ENCODE peak calls at places on chromosomes 12 and 14, in six cellular contexts. R, N, S, J, W and B are unnamed samples.

GRCh38 chr12:81381951-81382350 is 304.1 kb downstream of the ACSS3 start:
- DNase-seq in S (no peak), R (no peak), N (no peak), W (no peak), J (peak), B (no peak)

GRCh38 chr14:50040905-50041465 is 75.4 kb downstream of the VCPKMT start:
- DNase-seq in N (no peak), J (no peak), S (no peak), W (no peak), R (no peak), B (no peak)

GRCh38 chr12:49662998-49663843 is 39.9 kb downstream of the PRPF40B start:
- DNase-seq in S (peak), W (peak), N (peak), R (peak), J (peak), B (peak)

GRCh38 chr12:59780605-59781135 is 184.8 kb downstream of the SLC16A7 start:
- DNase-seq in J (peak), S (peak), R (no peak), W (no peak), N (no peak), B (no peak)

GRCh38 chr14:63200035-63200740 is 4.1 kb upstream of the RHOJ start:
- DNase-seq in R (no peak), W (no peak), N (no peak), S (no peak), J (no peak), B (no peak)

GRCh38 chr14:53695692-53696091 is 260.9 kb downstream of the BMP4 start:
- DNase-seq in S (no peak), N (no peak), R (no peak), J (no peak), W (no peak), B (no peak)

GRCh38 chr12:14514154-14514842 is 53.4 kb downstream of the PLBD1 start:
- DNase-seq in S (peak), R (no peak), W (no peak), N (no peak), J (peak), B (peak)

GRCh38 chr12:54337280-54337842 is 12.4 kb downstream of the COPZ1 start:
- DNase-seq in N (peak), S (no peak), R (no peak), W (no peak), J (peak), B (no peak)

GRCh38 chr14:58873228-58873953 is 235.6 kb downstream of the DACT1 start:
- DNase-seq in N (no peak), J (no peak), R (no peak), W (no peak), S (no peak), B (no peak)

GRCh38 chr12:116590561-116590960 is 31.4 kb downstream of the MAP1LC3B2 start:
- DNase-seq in R (no peak), N (no peak), W (no peak), S (no peak), J (peak), B (no peak)

GRCh38 chr12:31204995-31205582 is 120.9 kb downstream of the SINHCAF start:
- DNase-seq in W (peak), S (no peak), R (no peak), N (no peak), J (no peak), B (no peak)

GRCh38 chr14:101364503-101365328 is 196.6 kb upstream of the DIO3 start:
- DNase-seq in J (no peak), W (no peak), N (no peak), R (no peak), S (no peak), B (no peak)

GRCh38 chr14:61934385-61934784 is 172.2 kb downstream of the SNAPC1 start:
- DNase-seq in N (no peak), S (no peak), W (no peak), R (no peak), J (no peak), B (no peak)

GRCh38 chr12:47686645-47687240 is 19.1 kb downstream of the RPAP3 start:
- DNase-seq in N (peak), S (no peak), R (no peak), W (no peak), J (peak), B (no peak)

GRCh38 chr12:63916561-63917476 is 72.3 kb downstream of the SRGAP1 start:
- DNase-seq in N (no peak), J (no peak), S (no peak), W (no peak), R (no peak), B (no peak)

GRCh38 chr14:75825147-75825592 is 156.6 kb downstream of the TGFB3 start:
- DNase-seq in W (peak), N (no peak), S (no peak), R (no peak), J (peak), B (no peak)

GRCh38 chr12:22518067-22518719 is 26.1 kb downstream of the C2CD5 start:
- DNase-seq in J (no peak), W (no peak), S (no peak), N (no peak), R (no peak), B (no peak)

GRCh38 chr14:73764881-73765280 is 50.7 kb upstream of the PNMA1 start:
- DNase-seq in J (no peak), N (no peak), S (no peak), R (no peak), W (no peak), B (no peak)

GRCh38 chr14:99273724-99274345 is 1.8 kb upstream of the BCL11B start:
- DNase-seq in J (peak), S (no peak), R (no peak), N (no peak), W (no peak), B (no peak)

GRCh38 chr12:67474934-67475620 is 173.5 kb upstream of the DYRK2 start:
- DNase-seq in J (no peak), S (no peak), N (no peak), R (no peak), W (no peak), B (no peak)

GRCh38 chr12:106149096-106149784 is 10.5 kb upstream of the NUAK1 start:
- DNase-seq in R (no peak), W (no peak), S (no peak), N (no peak), J (no peak), B (no peak)

GRCh38 chr12:1567852-1568251 is 26.5 kb downstream of the FBXL14 start:
- DNase-seq in S (no peak), W (no peak), R (no peak), N (no peak), J (no peak), B (no peak)

GRCh38 chr14:24428628-24429394 is 657 bp downstream of the CBLN3 start:
- DNase-seq in J (no peak), R (no peak), W (no peak), S (no peak), N (no peak), B (no peak)

GRCh38 chr14:58772814-58773620 is 135.3 kb downstream of the DACT1 start:
- DNase-seq in S (no peak), J (no peak), R (no peak), W (no peak), N (no peak), B (no peak)

GRCh38 chr14:33950320-33951182 is at the start of gene EGLN3:
- DNase-seq in N (peak), W (no peak), J (peak), R (peak), S (peak), B (peak)

GRCh38 chr12:127487031-127487430 is 779.9 kb upstream of the TMEM132C start:
- DNase-seq in S (no peak), W (no peak), N (no peak), J (no peak), R (no peak), B (no peak)

GRCh38 chr12:25950329-25951115 is 8.0 kb upstream of the RASSF8 start:
- DNase-seq in R (no peak), W (no peak), J (no peak), S (no peak), N (no peak), B (no peak)

GRCh38 chr14:102594514-102595175 is 2.2 kb downstream of the RCOR1 start:
- DNase-seq in N (peak), W (peak), S (no peak), J (peak), R (peak), B (peak)

GRCh38 chr12:109727039-109727723 is 13.6 kb downstream of the FAM222A start:
- DNase-seq in J (peak), W (no peak), S (no peak), R (no peak), N (no peak), B (no peak)

GRCh38 chr12:80778005-80778541 is 61.4 kb downstream of the MYF5 start:
- DNase-seq in W (peak), R (peak), N (no peak), J (peak), S (no peak), B (peak)

GRCh38 chr12:70549340-70550179 is 87.7 kb downstream of the PTPRB start:
- DNase-seq in R (no peak), N (no peak), S (no peak), W (no peak), J (peak), B (no peak)

GRCh38 chr12:4271433-4272013 is 2.0 kb upstream of the CCND2 start:
- DNase-seq in W (peak), S (no peak), J (no peak), R (no peak), N (no peak), B (no peak)

GRCh38 chr14:101121399-101122113 is 218.0 kb upstream of the RTL1 start:
- DNase-seq in R (no peak), W (no peak), J (no peak), S (no peak), N (no peak), B (peak)

GRCh38 chr12:118044075-118044474 is 16.9 kb downstream of the WSB2 start:
- DNase-seq in J (no peak), N (no peak), S (no peak), W (no peak), R (no peak), B (no peak)

DNA sequence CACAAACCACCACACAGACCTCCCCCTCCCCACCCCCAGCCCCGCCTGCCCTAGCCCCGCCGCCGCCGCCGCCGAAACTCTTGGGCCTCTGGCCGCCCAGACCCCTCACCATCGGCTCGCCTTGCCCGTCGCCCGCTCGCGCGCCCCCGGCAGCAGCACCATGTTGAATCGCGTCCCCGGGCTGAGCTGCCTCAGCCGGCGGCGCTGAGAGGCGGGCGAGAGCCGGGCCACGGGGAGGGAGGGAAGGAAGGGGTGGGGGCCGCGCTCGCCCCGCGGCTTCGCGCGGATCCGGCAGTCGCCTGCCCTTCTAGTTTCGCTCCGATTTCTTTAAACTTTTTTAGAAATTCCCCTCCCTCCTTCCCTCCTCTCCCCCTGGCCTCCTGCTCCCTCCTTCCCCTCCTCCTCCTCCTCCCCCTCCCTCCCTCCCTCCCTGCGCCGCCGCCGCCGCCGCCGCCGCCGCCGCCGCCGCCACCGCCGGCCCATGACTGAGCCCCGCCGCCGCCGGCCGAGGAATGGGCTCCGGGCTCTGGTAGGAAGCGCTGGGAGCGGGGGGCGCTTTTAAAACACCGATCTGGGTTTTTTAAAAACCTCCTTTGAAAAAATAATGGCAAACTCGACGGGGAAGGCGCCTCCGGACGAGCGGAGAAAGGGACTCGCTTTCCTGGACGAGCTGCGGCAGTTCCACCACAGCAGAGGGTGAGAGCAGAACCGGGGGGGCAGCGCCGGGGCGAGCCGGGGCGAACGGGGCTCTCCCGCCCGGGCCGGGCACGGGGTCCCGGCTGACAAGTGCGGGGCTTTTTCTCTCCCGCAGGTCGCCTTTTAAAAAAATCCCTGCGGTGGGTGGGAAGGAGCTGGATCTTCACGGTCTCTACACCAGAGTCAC is at the start of gene ARID2:
- DNase-seq in N (peak), W (no peak), R (peak), J (peak), S (no peak), B (peak)
- TF ChIP-seq POLR2AphosphoS5 in N (no peak), W (no peak), R (no peak), J (no peak), S (no peak), B (no peak)

DNA sequence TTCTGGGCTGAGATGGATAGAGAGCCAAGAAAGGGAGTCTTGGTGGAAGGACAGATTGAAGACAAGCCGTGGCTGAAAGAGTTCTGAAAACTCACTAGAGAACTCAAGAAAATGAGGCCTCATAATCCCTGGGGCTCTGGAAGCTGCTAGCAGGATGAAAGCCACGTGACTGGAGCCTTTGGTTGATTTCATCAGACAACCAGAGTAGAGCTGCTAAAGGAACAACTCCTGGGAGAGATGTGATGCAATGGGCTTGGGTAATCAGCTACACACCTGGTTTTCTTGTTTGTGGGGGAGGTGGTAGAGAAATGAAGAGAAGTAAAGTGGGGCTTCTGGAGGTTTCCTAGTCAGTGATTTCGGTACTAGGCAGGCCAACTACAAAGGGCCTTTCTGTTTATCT is 13.4 kb downstream of the CSRNP2 start:
- DNase-seq in S (no peak), W (no peak), N (no peak), R (no peak), J (peak), B (no peak)
- TF ChIP-seq TAF1 in S (no peak), W (no peak), N (no peak), R (no peak), J (no peak), B (no peak)

GRCh38 chr14:104882325-104882973 is 17.4 kb downstream of the CEP170B start:
- DNase-seq in W (no peak), S (peak), R (peak), J (no peak), N (peak), B (no peak)
- TF ChIP-seq POLR2A in W (no peak), S (no peak), R (no peak), J (no peak), N (no peak), B (no peak)

DNA sequence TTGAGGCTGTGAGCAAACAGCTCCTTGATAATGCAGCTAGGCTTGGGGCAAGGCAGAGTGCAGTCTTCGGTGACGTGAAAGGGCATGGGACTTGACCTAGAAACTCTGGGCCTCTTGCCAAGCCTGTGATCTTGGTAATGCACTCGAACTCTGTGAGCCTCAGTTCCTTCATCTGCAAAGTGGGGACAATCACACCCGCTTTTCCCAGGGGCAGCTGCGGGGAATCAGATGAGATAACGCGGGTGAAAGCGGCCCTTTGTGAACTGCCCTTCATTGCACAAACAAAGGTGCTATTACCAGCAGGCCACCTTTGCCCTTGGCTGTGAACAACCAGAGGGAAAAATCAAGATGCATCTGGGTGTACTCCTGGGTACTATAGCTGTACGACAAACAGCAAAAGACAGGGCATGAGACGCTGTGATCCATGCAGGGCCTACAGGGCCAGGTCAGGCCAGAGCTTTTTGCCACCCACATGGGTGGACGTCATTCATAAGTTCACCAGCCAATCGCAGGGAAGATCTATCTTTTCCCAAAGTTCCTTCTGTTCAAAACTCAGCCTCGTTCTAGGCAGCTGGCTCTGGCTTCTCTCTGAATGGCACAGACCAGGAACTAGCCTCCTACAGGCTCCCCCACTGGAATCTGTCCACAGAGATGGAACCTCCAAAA is 3.2 kb downstream of the MSI1 start:
- DNase-seq in W (no peak), N (no peak), R (no peak), S (no peak), J (peak), B (no peak)
- TF ChIP-seq POLR2AphosphoS5 in W (no peak), N (no peak), R (no peak), S (no peak), J (no peak), B (no peak)

DNA sequence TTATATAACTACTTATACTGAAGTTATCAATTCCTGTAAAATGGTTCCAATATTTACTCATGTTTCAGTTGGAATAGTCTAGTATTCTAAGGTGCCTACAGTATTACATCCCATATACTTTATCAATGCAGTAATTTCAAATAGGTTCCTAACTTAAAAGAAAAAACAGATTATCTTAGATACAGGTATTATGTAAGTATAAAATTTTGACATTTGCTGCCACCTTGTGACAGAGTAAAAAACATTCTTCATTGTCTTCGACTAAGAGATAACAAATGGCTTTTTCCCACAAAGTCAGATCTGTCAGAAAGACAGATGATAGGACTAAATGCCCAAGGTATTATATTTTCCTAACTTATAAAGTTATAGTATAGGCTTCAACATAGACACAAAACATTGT is 78.7 kb downstream of the TXNDC16 start:
- DNase-seq in W (no peak), J (peak), N (no peak), S (no peak), R (no peak), B (no peak)
- TF ChIP-seq TAF1 in W (no peak), J (no peak), N (no peak), S (no peak), R (no peak), B (no peak)

GRCh38 chr12:95003213-95003920 is at the start of gene NDUFA12:
- DNase-seq in S (peak), J (peak), R (peak), N (peak), W (peak), B (peak)
- TF ChIP-seq POLR2A in S (peak), J (peak), R (peak), N (peak), W (peak), B (peak)

GRCh38 chr12:124939428-124940142 is 25.1 kb upstream of the UBC start:
- DNase-seq in R (no peak), S (peak), N (peak), J (peak), W (peak), B (no peak)
- TF ChIP-seq POLR2AphosphoS5 in R (no peak), S (peak), N (peak), J (peak), W (peak), B (no peak)

DNA sequence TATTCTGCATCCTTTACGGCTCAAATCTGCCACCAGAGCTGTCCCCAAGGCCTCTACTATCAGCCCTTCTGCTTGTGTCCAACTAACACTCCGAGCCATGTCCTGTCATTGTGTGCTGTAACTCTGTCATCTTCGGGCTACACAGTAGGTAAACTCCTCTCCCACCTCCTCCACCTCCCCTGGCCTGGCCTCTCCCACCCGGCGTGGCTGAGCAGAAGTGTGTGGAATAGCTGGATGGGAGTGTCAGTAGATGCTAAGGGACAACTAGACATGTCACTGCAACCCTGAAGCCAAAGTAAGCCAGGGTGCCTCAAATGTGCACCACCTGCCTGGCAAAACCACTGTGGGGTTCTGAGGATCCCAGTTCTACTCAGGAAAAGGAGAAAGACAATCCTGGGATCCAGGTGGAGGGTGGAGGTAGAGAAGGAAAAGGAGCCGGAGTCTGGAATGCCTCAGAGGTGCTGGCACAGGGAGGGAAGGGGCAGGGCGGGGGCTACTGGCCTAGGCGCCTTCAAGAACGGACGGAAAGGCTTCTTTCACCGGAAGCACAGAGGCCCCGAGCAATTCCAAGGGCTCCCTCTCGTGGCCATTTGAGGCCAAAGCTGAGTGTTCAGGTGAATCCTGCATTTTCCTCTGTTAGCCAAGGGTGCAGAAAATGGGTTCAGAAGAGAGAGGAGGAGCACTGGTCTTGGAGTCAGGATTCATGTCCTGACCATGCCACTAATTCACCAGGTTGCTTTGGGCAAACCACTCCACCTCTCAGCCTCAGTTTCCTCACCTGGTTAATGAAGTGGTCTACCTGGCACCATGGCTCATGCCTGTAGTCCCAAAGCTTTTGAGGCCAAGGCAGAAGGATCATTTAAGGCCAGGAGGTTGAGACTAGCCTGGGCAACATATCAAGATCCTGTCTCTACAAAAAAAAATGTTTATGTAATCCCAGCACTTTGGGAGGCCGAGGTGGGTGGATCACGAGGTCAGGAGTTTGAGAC is 20.5 kb upstream of the FAM181A start:
- DNase-seq in S (peak), R (peak), W (no peak), N (peak), J (peak), B (peak)
- TF ChIP-seq TAF1 in S (no peak), R (no peak), W (no peak), N (no peak), J (no peak), B (no peak)